ENCODE peak calls at places on chromosomes 4 and X, in four cellular contexts. X is fibroblast of lung, I is lung, Y is astrocyte. O is an unnamed sample. For H3K36me3, the result is how much of the 10 kb centered on the place peaks cover.

GRCh38 chr4:79609853-79610252 is 201.8 kb upstream of the GK2 start:
- DNase-seq in Y (peak), I (no peak), X (no peak), O (no peak)

GRCh38 chr4:10587697-10588096 is 96.9 kb downstream of the CLNK start:
- DNase-seq in I (no peak), Y (peak), X (peak), O (no peak)

GRCh38 chr4:87118421-87118820 is 102.0 kb downstream of the KLHL8 start:
- DNase-seq in I (no peak), Y (no peak), X (no peak), O (no peak)

GRCh38 chr4:27318740-27319139 is 458.1 kb downstream of the STIM2 start:
- DNase-seq in X (peak), Y (no peak), I (no peak), O (peak)

GRCh38 chr4:6347511-6348045 is 77.9 kb downstream of the WFS1 start:
- DNase-seq in I (no peak), X (no peak), Y (no peak), O (no peak)

GRCh38 chr4:110130578-110131358 is 67.6 kb downstream of the ELOVL6 start:
- DNase-seq in Y (no peak), X (no peak), I (no peak), O (no peak)

GRCh38 chr4:158741622-158742021 is 18.4 kb upstream of the PPID start:
- DNase-seq in I (no peak), X (no peak), Y (no peak), O (no peak)

GRCh38 chrX:133698298-133698697 is 283.0 kb upstream of the GPC4 start:
- DNase-seq in Y (peak), I (no peak), X (peak), O (peak)

GRCh38 chr4:158170691-158171455 is 2.0 kb downstream of the GASK1B start:
- DNase-seq in X (peak), I (peak), Y (no peak), O (no peak)

GRCh38 chrX:6448003-6448402 is 86.9 kb downstream of the VCX3A start:
- DNase-seq in X (no peak), Y (peak), I (peak), O (no peak)

GRCh38 chr4:41505161-41505653 is 32.8 kb upstream of the LIMCH1 start:
- DNase-seq in I (no peak), X (peak), Y (peak), O (no peak)

GRCh38 chrX:110267874-110268273 is 50.0 kb downstream of the AMMECR1 start:
- DNase-seq in X (no peak), Y (no peak), I (no peak), O (no peak)

GRCh38 chr4:144645621-144646522 is at the start of gene HHIP:
- DNase-seq in X (peak), I (peak), Y (peak), O (peak)

GRCh38 chr4:178598672-178599071 is 1156.4 kb upstream of the AGA start:
- DNase-seq in I (no peak), Y (no peak), X (peak), O (no peak)

GRCh38 chr4:111283066-111283677 is 660.3 kb upstream of the PITX2 start:
- DNase-seq in Y (peak), X (peak), I (peak), O (peak)

GRCh38 chrX:51461053-51462050 is 35.0 kb downstream of the NUDT11 start:
- DNase-seq in X (peak), Y (peak), I (no peak), O (peak)

GRCh38 chrX:29155286-29155685 is 568.0 kb downstream of the IL1RAPL1 start:
- DNase-seq in X (no peak), I (no peak), Y (no peak), O (no peak)

GRCh38 chr4:141306331-141306730 is 85.6 kb downstream of the ZNF330 start:
- DNase-seq in X (no peak), Y (no peak), I (no peak), O (no peak)

GRCh38 chr4:41638806-41639205 is 100.8 kb downstream of the LIMCH1 start:
- DNase-seq in I (no peak), Y (no peak), X (no peak), O (peak)

GRCh38 chr4:18722748-18723191 is 701.2 kb upstream of the LCORL start:
- DNase-seq in Y (no peak), I (no peak), X (no peak), O (no peak)

GRCh38 chr4:185134176-185134869 is 8.7 kb upstream of the SLC25A4 start:
- DNase-seq in Y (peak), X (peak), I (no peak), O (no peak)

GRCh38 chrX:9597361-9598035 is 132.6 kb downstream of the TBL1X start:
- DNase-seq in I (no peak), Y (no peak), X (no peak), O (no peak)

GRCh38 chr4:172515266-172515879 is 653.2 kb upstream of the GALNT7 start:
- DNase-seq in Y (peak), X (no peak), I (no peak), O (no peak)

GRCh38 chr4:88162636-88163035 is 4.2 kb upstream of the ABCG2 start:
- DNase-seq in I (no peak), Y (no peak), X (peak), O (no peak)

GRCh38 chr4:70715097-70715496 is 6.7 kb upstream of the RUFY3 start:
- DNase-seq in X (peak), I (no peak), Y (peak), O (no peak)

GRCh38 chr4:26573389-26573794 is 10.5 kb upstream of the TBC1D19 start:
- DNase-seq in X (no peak), Y (peak), I (no peak), O (peak)

GRCh38 chr4:40843696-40844095 is 93.9 kb downstream of the NSUN7 start:
- DNase-seq in Y (no peak), X (no peak), I (no peak), O (no peak)

GRCh38 chrX:123217077-123217476 is 33.0 kb downstream of the GRIA3 start:
- DNase-seq in Y (peak), I (no peak), X (no peak), O (no peak)

GRCh38 chr4:176642472-176642871 is 150.2 kb downstream of the VEGFC start:
- DNase-seq in Y (no peak), I (no peak), X (no peak), O (no peak)

GRCh38 chr4:54554339-54554990 is 103.3 kb upstream of the KIT start:
- DNase-seq in Y (no peak), X (no peak), I (no peak), O (no peak)

GRCh38 chr4:76729991-76730390 is 168.0 kb downstream of the SOWAHB start:
- DNase-seq in I (no peak), X (no peak), Y (no peak), O (peak)

GRCh38 chr4:112967109-112967508 is 82.3 kb upstream of the ANK2 start:
- DNase-seq in Y (no peak), X (no peak), I (no peak), O (no peak)
- H3K27ac ChIP-seq in Y (no peak), X (no peak), I (no peak), O (no peak)

GRCh38 chr4:94277539-94277938 is 65.1 kb downstream of the HPGDS start:
- DNase-seq in X (peak), I (no peak), Y (no peak), O (no peak)
- H3K36me3 ChIP-seq in X (under half), I (under half), Y (under half), O (under half)

DNA sequence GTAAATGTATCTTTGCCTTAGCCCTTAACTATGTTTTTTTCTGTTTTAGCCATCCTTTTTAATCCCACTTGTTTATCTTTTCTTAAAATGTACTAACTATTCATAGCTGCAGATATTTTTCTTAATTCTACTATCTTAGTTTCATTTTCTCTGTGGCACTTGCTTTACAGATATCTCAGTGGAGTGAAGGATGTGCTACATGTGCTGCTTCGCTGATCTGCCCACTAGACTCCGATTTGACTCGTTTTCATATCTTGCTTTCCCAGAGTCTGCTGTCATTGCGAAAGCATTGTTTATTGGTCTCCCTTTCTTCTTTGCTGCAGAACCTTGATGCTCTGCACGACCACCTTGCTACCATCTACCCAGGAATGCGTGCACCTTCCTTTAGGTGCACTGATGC is 30.6 kb downstream of the GUCY1B1 start:
- DNase-seq in Y (no peak), X (peak), I (no peak), O (no peak)
- H3K4me3 ChIP-seq in Y (no peak), X (no peak), I (no peak), O (no peak)

GRCh38 chr4:1981251-1982055 is 27.3 kb downstream of the NELFA start:
- DNase-seq in Y (no peak), X (peak), I (no peak), O (no peak)
- H3K27ac ChIP-seq in Y (no peak), X (no peak), I (no peak), O (no peak)

GRCh38 chr4:39324446-39324845 is 41.7 kb downstream of the RFC1 start:
- DNase-seq in Y (no peak), X (no peak), I (no peak), O (no peak)

GRCh38 chr4:39324897-39325613 is 41.1 kb downstream of the RFC1 start:
- DNase-seq in Y (no peak), X (no peak), I (no peak), O (no peak)

GRCh38 chr4:39320381-39321115 is 45.6 kb downstream of the RFC1 start:
- DNase-seq in Y (peak), I (no peak), X (no peak), O (no peak)

GRCh38 chr4:39323836-39324235 is 42.3 kb downstream of the RFC1 start:
- DNase-seq in X (no peak), I (no peak), Y (no peak), O (no peak)

GRCh38 chr4:39319678-39320077 is 46.5 kb downstream of the RFC1 start:
- DNase-seq in Y (peak), X (peak), I (no peak), O (peak)
- H3K36me3 ChIP-seq in Y (under half), X (under half), I (under half), O (under half)

GRCh38 chrX:144334577-144334976 is 450.7 kb downstream of the UBE2NL start:
- DNase-seq in X (no peak), Y (no peak), I (no peak), O (no peak)

GRCh38 chrX:144327515-144327914 is 443.6 kb downstream of the UBE2NL start:
- DNase-seq in I (no peak), X (no peak), Y (no peak), O (no peak)

GRCh38 chrX:144335402-144335801 is 451.5 kb downstream of the UBE2NL start:
- DNase-seq in I (no peak), Y (no peak), X (no peak), O (no peak)

DNA sequence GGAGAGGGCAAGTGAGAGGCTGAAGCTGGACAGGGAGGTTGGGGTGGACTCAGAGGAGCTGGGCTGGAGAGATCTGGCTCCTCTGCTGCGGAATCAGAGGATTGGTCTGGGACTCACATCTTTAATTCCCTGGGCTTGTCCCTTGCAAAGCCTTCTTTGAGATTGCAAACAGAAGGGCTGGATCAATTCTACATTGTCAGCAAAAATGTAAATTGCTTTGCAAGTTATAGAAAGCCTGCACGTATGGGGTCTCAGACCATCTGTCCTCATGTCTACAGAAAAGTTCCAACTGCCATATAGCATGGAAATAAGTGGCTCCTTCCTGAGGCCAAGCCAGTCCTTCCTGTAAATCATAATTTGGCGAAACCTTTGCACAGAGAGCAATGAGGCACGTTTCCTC is 449.6 kb downstream of the UBE2NL start:
- DNase-seq in Y (no peak), X (no peak), I (no peak), O (no peak)
- H3K4me3 ChIP-seq in Y (no peak), X (no peak), I (no peak), O (no peak)

GRCh38 chr4:2667428-2667827 is 88.7 kb downstream of the TNIP2 start:
- DNase-seq in X (peak), Y (no peak), I (no peak), O (no peak)

GRCh38 chr4:2672082-2672481 is 84.1 kb downstream of the TNIP2 start:
- DNase-seq in Y (no peak), I (no peak), X (no peak), O (no peak)

GRCh38 chr4:2671267-2671895 is 84.8 kb downstream of the TNIP2 start:
- DNase-seq in X (no peak), I (no peak), Y (no peak), O (no peak)

GRCh38 chr4:2673157-2673556 is 83.0 kb downstream of the TNIP2 start:
- DNase-seq in Y (no peak), I (no peak), X (peak), O (no peak)

DNA sequence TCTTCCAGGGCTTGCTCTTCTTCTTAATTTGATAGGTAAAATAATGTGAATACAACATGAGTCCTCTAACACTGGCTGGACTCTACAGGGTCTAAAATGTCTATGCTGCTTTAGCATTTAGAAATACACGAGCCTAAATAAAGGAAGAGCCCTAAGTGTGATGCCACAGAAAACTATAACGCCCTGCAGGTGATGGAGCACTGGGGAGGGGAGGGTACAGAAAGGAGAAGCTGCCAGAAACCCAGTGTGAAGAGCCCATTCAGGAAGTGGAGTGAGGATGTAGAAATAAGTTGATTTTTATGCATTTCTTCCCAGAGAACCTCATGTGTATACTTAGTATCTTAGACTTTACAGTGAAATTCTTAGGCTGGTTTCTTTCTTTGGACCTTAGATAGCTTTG is 83.4 kb downstream of the TNIP2 start:
- DNase-seq in I (no peak), X (no peak), Y (no peak), O (no peak)
- H3K27ac ChIP-seq in I (no peak), X (no peak), Y (no peak), O (no peak)

GRCh38 chrX:48579259-48579658 is 5.0 kb downstream of the RBM3 start:
- DNase-seq in X (no peak), Y (no peak), I (no peak), O (no peak)

GRCh38 chrX:48576108-48576507 is 1.8 kb downstream of the RBM3 start:
- DNase-seq in I (no peak), X (no peak), Y (no peak), O (no peak)

GRCh38 chrX:48575642-48576041 is 1.4 kb downstream of the RBM3 start:
- DNase-seq in Y (no peak), X (no peak), I (no peak), O (no peak)

GRCh38 chrX:48580662-48581061 is 6.4 kb downstream of the RBM3 start:
- DNase-seq in X (no peak), Y (no peak), I (no peak), O (no peak)

DNA sequence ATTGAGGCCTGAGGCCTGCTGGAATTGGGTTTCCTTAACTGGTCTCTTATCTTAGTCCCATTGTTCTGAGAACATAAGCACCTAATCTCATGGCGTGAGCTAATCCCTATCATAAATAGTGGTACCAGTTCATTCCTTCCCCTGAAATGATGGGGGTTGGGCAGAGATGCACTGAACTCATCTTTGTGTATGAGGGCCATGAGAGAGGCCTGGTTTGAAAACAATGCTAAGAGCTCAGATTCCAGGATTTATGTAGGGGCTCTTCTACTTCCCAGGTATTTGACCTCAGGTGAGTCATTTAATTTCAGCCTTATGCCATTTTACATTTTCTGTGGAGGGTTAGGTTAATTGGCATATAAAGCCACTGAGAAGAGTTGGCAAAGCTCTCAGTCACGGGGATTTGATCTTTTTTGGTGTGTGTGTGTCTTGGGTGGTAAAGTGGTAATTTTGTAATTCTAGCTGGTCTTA is 4.4 kb downstream of the RBM3 start:
- DNase-seq in Y (no peak), X (no peak), I (no peak), O (peak)
- H3K36me3 ChIP-seq in Y (under half), X (under half), I (under half), O (half or more)

O was measured in SJSA1.